ENCODE peak calls at places on chromosomes 11 and 22, in four cellular contexts. H is AG08395; E is activated CD4-positive, alpha-beta T cell treated with anti-CD3 and anti-CD28 coated beads, Interleukin-2, amount 50 U/mL, for 1 hour; G is tibial artery. R is an unnamed sample.

GRCh38 chr11:111360150-111361043 is 18.7 kb downstream of the POU2AF1 start:
- DNase-seq in H (no peak), E (no peak), G (no peak), R (no peak)

GRCh38 chr11:133082851-133083488 is 449.3 kb downstream of the OPCML start:
- DNase-seq in H (peak), E (peak), G (no peak), R (peak)

GRCh38 chr11:66509131-66509561 is 1.3 kb upstream of the BBS1 start:
- DNase-seq in H (no peak), E (no peak), G (no peak), R (peak)

GRCh38 chr11:123103326-123103980 is 41.5 kb upstream of the HSPA8 start:
- DNase-seq in H (peak), E (peak), G (peak), R (peak)

GRCh38 chr11:134004406-134005197 is 47.8 kb upstream of the IGSF9B start:
- DNase-seq in H (peak), E (no peak), G (no peak), R (no peak)

GRCh38 chr11:115555336-115556090 is 51.3 kb upstream of the CADM1 start:
- DNase-seq in H (no peak), E (no peak), G (no peak), R (no peak)

GRCh38 chr11:12680246-12680939 is 6.2 kb downstream of the TEAD1 start:
- DNase-seq in H (peak), E (peak), G (peak), R (peak)

GRCh38 chr11:64854534-64855502 is 10.4 kb upstream of the CDC42BPG start:
- DNase-seq in H (peak), E (peak), G (peak), R (no peak)

GRCh38 chr22:31218565-31219262 is 6.6 kb downstream of the LIMK2 start:
- DNase-seq in H (no peak), E (no peak), G (no peak), R (no peak)

GRCh38 chr11:101478587-101479375 is 105.0 kb downstream of the TRPC6 start:
- DNase-seq in H (no peak), E (no peak), G (no peak), R (no peak)

R was measured in activated CD8-positive, alpha-beta T cell treated with anti-CD3 and anti-CD28 coated beads, Interleukin-2, amount 10 ng/mL, durations not matched to agents 7 days and 5 days.